ENCODE peak calls at places on chromosome 19, in six cellular contexts. One of them, this sample, is unnamed. For H3K4me1, the result is how much of the 10 kb centered on the place peaks cover.

GRCh38 chr19:55070755-55071502 is 4.7 kb upstream of the EPS8L1 start:
- DNase-seq in K562: peak
- DNase-seq in gastrocnemius medialis: no peak
- DNase-seq in stomach: peak
- DNase-seq in IMR-90: peak
- DNase-seq in body of pancreas: peak
- DNase-seq in this sample: no peak

GRCh38 chr19:23882493-23882892 is 32.2 kb upstream of the ZNF726 start:
- DNase-seq in K562: no peak
- DNase-seq in IMR-90: no peak
- DNase-seq in body of pancreas: no peak
- DNase-seq in stomach: peak
- DNase-seq in gastrocnemius medialis: no peak
- DNase-seq in this sample: no peak

GRCh38 chr19:8578642-8579265 is 1.5 kb upstream of the MYO1F start:
- DNase-seq in K562: peak
- DNase-seq in body of pancreas: peak
- DNase-seq in gastrocnemius medialis: no peak
- DNase-seq in stomach: peak
- DNase-seq in IMR-90: peak
- DNase-seq in this sample: peak

GRCh38 chr19:4378886-4379285 is 21.5 kb downstream of the SH3GL1 start:
- DNase-seq in gastrocnemius medialis: no peak
- DNase-seq in stomach: no peak
- DNase-seq in IMR-90: no peak
- DNase-seq in K562: no peak
- DNase-seq in body of pancreas: no peak
- DNase-seq in this sample: no peak

GRCh38 chr19:33404506-33404905 is 31.0 kb downstream of the CEBPG start:
- DNase-seq in body of pancreas: peak
- DNase-seq in K562: no peak
- DNase-seq in stomach: no peak
- DNase-seq in gastrocnemius medialis: no peak
- DNase-seq in IMR-90: no peak
- DNase-seq in this sample: no peak

GRCh38 chr19:55031178-55031577 is 6.9 kb downstream of the GP6 start:
- DNase-seq in K562: no peak
- DNase-seq in gastrocnemius medialis: no peak
- DNase-seq in body of pancreas: no peak
- DNase-seq in IMR-90: no peak
- DNase-seq in stomach: no peak
- DNase-seq in this sample: no peak

GRCh38 chr19:33114302-33114701 is 17.6 kb upstream of the WDR88 start:
- DNase-seq in stomach: no peak
- DNase-seq in gastrocnemius medialis: no peak
- DNase-seq in IMR-90: no peak
- DNase-seq in K562: no peak
- DNase-seq in body of pancreas: peak
- DNase-seq in this sample: no peak

GRCh38 chr19:4524808-4525562 is 6.7 kb upstream of the PLIN4 start:
- DNase-seq in gastrocnemius medialis: no peak
- DNase-seq in K562: peak
- DNase-seq in IMR-90: no peak
- DNase-seq in stomach: peak
- DNase-seq in body of pancreas: peak
- DNase-seq in this sample: no peak

GRCh38 chr19:492091-492531 is 4.2 kb upstream of the MADCAM1 start:
- DNase-seq in IMR-90: no peak
- DNase-seq in stomach: no peak
- DNase-seq in body of pancreas: no peak
- DNase-seq in gastrocnemius medialis: no peak
- DNase-seq in K562: peak
- DNase-seq in this sample: no peak

GRCh38 chr19:31348416-31349159 is 648 bp downstream of the TSHZ3 start:
- DNase-seq in body of pancreas: no peak
- DNase-seq in IMR-90: no peak
- DNase-seq in K562: no peak
- DNase-seq in gastrocnemius medialis: no peak
- DNase-seq in stomach: no peak
- DNase-seq in this sample: no peak

GRCh38 chr19:45578861-45579260 is 5.7 kb downstream of the OPA3 start:
- DNase-seq in IMR-90: no peak
- DNase-seq in stomach: no peak
- DNase-seq in body of pancreas: no peak
- DNase-seq in K562: no peak
- DNase-seq in gastrocnemius medialis: no peak
- DNase-seq in this sample: no peak

GRCh38 chr19:13865243-13865577 is 11.7 kb upstream of the NANOS3 start:
- DNase-seq in body of pancreas: no peak
- DNase-seq in K562: no peak
- DNase-seq in IMR-90: no peak
- DNase-seq in stomach: no peak
- DNase-seq in gastrocnemius medialis: no peak
- DNase-seq in this sample: no peak
- TF ChIP-seq POLR2A in body of pancreas: no peak
- TF ChIP-seq POLR2A in K562: no peak
- TF ChIP-seq POLR2A in IMR-90: no peak
- TF ChIP-seq POLR2A in stomach: no peak
- TF ChIP-seq POLR2A in gastrocnemius medialis: no peak
- TF ChIP-seq POLR2A in this sample: no peak

DNA sequence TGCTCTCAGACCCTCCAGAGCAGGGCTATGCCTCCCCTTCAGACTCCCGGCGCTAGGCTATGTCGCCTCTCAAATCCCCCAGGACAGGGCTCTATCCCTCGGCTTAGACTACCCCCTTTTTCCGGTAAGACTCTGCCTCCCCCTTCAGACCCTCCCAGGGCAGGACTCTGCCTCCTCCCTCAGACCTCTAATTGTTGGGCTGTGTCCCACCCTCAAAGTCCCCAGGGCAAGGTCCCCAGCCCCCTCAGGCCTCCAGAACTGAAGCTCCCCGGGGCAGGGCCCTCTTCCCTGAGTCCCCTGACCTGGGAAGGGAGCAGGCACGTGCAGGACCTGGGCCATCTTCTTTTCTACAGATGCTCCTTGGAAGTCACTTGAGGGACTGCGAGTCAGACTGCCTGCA is 3.2 kb downstream of the KANK2 start:
- DNase-seq in K562: no peak
- DNase-seq in gastrocnemius medialis: no peak
- DNase-seq in body of pancreas: no peak
- DNase-seq in IMR-90: no peak
- DNase-seq in stomach: no peak
- DNase-seq in this sample: no peak
- H3K4me1 ChIP-seq in K562: under half
- H3K4me1 ChIP-seq in gastrocnemius medialis: under half
- H3K4me1 ChIP-seq in body of pancreas: half or more
- H3K4me1 ChIP-seq in IMR-90: under half
- H3K4me1 ChIP-seq in stomach: half or more
- H3K4me1 ChIP-seq in this sample: under half

GRCh38 chr19:1773173-1773572 is 19.9 kb downstream of the ONECUT3 start:
- DNase-seq in body of pancreas: no peak
- DNase-seq in IMR-90: no peak
- DNase-seq in gastrocnemius medialis: no peak
- DNase-seq in K562: peak
- DNase-seq in stomach: no peak
- DNase-seq in this sample: no peak
- H3K27ac ChIP-seq in body of pancreas: no peak
- H3K27ac ChIP-seq in IMR-90: no peak
- H3K27ac ChIP-seq in gastrocnemius medialis: no peak
- H3K27ac ChIP-seq in K562: no peak
- H3K27ac ChIP-seq in stomach: no peak
- H3K27ac ChIP-seq in this sample: no peak

DNA sequence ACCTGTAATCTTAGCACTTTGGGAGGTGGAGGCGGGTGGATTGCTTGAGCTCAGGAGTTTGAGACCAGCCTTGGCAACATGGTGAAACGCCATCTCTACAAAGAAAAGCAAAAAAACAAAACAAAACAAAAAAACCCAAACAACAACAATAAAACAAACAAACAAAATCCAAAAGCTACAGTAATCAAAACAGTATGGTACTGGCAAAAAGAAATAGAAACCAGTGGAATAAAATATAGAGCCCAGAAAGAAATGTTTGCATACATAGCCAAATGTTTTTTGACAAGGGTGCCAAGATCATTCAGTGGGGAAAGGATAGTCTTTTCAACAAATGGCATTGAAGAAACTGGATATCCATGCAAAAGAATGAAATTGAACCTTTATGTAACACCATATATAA is 11.5 kb downstream of the CEACAM1 start:
- DNase-seq in gastrocnemius medialis: no peak
- DNase-seq in stomach: no peak
- DNase-seq in IMR-90: no peak
- DNase-seq in K562: no peak
- DNase-seq in body of pancreas: no peak
- DNase-seq in this sample: no peak
- TF ChIP-seq POLR2A in gastrocnemius medialis: no peak
- TF ChIP-seq POLR2A in stomach: no peak
- TF ChIP-seq POLR2A in IMR-90: no peak
- TF ChIP-seq POLR2A in K562: no peak
- TF ChIP-seq POLR2A in body of pancreas: no peak
- TF ChIP-seq POLR2A in this sample: no peak

GRCh38 chr19:40273469-40274360 is 11.4 kb downstream of the AKT2 start:
- DNase-seq in stomach: no peak
- DNase-seq in IMR-90: no peak
- DNase-seq in K562: no peak
- DNase-seq in gastrocnemius medialis: no peak
- DNase-seq in body of pancreas: no peak
- DNase-seq in this sample: no peak

GRCh38 chr19:40272261-40272660 is 12.9 kb downstream of the AKT2 start:
- DNase-seq in IMR-90: no peak
- DNase-seq in stomach: no peak
- DNase-seq in body of pancreas: no peak
- DNase-seq in K562: peak
- DNase-seq in gastrocnemius medialis: no peak
- DNase-seq in this sample: no peak

GRCh38 chr19:40277356-40277755 is 7.8 kb downstream of the AKT2 start:
- DNase-seq in K562: no peak
- DNase-seq in gastrocnemius medialis: no peak
- DNase-seq in IMR-90: no peak
- DNase-seq in stomach: no peak
- DNase-seq in body of pancreas: no peak
- DNase-seq in this sample: no peak

GRCh38 chr19:40271706-40272105 is 13.4 kb downstream of the AKT2 start:
- DNase-seq in IMR-90: no peak
- DNase-seq in stomach: no peak
- DNase-seq in K562: no peak
- DNase-seq in gastrocnemius medialis: no peak
- DNase-seq in body of pancreas: no peak
- DNase-seq in this sample: no peak

DNA sequence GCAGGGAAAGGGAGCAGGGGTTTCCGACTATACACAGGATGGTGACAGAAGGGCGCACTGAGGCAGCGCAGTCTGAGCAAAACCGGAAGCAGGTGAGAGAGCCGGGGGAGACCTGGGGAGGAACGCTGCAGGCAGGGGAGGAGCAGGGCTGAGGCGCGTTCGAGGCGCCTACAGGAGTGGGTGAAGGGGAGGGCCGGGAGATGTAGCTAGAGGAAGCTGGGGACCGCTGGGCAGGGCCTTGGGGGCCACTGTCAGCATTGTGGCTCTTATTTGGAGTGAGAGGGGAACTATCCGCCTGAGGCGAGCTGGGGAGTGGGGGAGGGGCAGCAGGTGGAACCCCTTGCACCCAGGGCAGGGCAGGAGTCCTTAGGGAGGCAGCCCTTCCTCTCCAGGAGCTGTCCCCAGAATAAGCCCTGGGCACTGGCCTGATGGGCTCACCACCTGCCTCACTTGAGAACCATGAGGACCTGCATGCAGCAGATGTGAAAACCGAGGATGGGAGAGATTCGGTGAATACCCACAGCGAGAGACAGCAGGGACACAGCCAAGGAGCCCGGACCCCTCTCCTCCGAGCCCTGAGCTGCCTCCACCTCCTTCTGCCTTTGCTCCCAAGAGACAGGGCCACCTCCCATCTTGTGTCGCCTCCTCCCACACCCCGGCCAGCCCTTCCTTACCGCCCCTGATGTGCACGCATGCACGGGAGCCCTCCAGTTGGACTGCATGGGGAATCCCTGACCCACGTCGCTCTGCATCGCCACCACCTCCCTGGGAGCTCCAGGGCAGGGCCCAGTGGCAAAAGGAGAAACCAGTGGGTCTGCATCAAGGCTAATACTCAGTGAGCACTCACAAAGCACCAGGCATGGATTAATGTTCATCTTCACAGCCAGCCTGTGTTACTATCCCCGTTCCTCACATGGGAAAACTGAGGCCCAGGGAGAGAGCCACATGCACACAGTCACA is 10.3 kb downstream of the AKT2 start:
- DNase-seq in K562: peak
- DNase-seq in body of pancreas: no peak
- DNase-seq in IMR-90: no peak
- DNase-seq in gastrocnemius medialis: no peak
- DNase-seq in stomach: no peak
- DNase-seq in this sample: no peak
- H3K4me1 ChIP-seq in K562: half or more
- H3K4me1 ChIP-seq in body of pancreas: half or more
- H3K4me1 ChIP-seq in IMR-90: under half
- H3K4me1 ChIP-seq in gastrocnemius medialis: half or more
- H3K4me1 ChIP-seq in stomach: half or more
- H3K4me1 ChIP-seq in this sample: under half

DNA sequence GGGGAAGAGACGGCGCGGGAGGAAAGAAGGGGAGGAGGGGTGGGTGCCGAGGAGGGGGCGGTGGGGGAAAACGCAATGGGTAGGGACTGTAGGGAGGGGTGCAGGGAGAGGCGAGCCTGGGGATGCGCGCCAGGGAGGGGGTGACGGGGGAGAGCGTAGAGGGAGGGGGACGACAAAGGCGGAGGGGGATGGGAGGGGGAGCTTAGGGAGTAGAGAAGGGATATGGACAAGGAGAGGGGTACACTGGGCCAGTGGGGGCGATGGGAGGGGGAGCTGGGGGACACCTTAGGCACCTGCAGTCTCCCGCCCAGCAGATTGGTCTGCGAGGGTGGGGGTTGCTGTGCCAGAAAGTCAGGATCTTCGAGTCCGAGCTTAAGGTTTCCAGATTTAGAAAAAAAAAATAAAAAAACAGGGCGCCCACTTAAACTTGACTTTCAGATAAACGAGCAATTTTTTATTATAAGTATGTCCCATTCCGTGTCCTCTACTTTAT is 15.7 kb downstream of the CCDC124 start:
- DNase-seq in K562: no peak
- DNase-seq in IMR-90: no peak
- DNase-seq in body of pancreas: no peak
- DNase-seq in stomach: no peak
- DNase-seq in gastrocnemius medialis: no peak
- DNase-seq in this sample: no peak
- H3K27ac ChIP-seq in K562: no peak
- H3K27ac ChIP-seq in IMR-90: no peak
- H3K27ac ChIP-seq in body of pancreas: no peak
- H3K27ac ChIP-seq in stomach: no peak
- H3K27ac ChIP-seq in gastrocnemius medialis: no peak
- H3K27ac ChIP-seq in this sample: no peak

DNA sequence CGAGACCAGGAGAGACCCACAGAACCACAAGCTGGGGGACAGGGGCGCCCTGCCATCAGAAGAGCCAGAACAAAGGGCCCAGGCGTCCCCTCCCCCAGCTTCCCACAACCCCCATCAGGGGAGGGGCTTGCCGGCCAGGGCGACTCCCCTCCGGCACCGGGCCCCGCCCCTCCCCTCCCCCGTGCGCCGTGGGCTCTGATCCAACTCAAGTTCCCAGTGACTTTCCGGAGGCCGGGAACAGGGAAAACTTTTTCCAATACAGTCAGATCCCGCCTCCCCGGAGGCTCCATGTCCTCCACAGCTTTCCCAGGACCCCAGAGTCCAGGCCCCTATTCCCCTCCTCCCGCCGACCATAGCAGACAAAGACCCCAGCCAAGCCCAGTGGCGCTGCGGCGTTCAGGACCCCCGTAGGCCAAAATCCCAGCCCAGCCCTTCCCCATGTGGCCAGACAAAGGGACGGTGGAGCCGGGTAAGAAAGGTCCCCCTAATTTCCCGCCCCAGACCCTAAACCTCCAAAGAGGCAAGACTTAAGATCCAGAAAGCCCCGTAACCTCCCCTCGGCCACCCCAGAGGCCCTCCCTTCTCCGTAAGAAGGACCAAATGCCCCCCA is 673 bp downstream of the TEAD2 start:
- DNase-seq in gastrocnemius medialis: peak
- DNase-seq in stomach: peak
- DNase-seq in body of pancreas: peak
- DNase-seq in IMR-90: peak
- DNase-seq in K562: peak
- DNase-seq in this sample: peak
- TF ChIP-seq POLR2A in gastrocnemius medialis: peak
- TF ChIP-seq POLR2A in stomach: no peak
- TF ChIP-seq POLR2A in body of pancreas: peak
- TF ChIP-seq POLR2A in IMR-90: peak
- TF ChIP-seq POLR2A in K562: peak
- TF ChIP-seq POLR2A in this sample: peak